ENCODE peak calls at places on chromosomes 1 and 21, in five cellular contexts. Y, R, Z, H and U are unnamed samples.

GRCh38 chr1:189775343-189775742 is 702.3 kb downstream of the BRINP3 start:
- DNase-seq in R (no peak), H (no peak), Y (no peak), Z (no peak), U (peak; percentile 60)

GRCh38 chr1:115706774-115707425 is 61.6 kb downstream of the CASQ2 start:
- DNase-seq in H (no peak), R (no peak), Z (no peak), Y (no peak), U (peak; percentile 52)

GRCh38 chr1:76587213-76587612 is 280.1 kb upstream of the ST6GALNAC5 start:
- DNase-seq in Y (no peak), R (no peak), Z (no peak), H (no peak), U (no peak)

GRCh38 chr1:13543927-13544556 is 30.2 kb upstream of the LRRC38 start:
- DNase-seq in H (no peak), Y (no peak), R (no peak), Z (no peak), U (no peak)

GRCh38 chr21:41878831-41879189 is 334 bp downstream of the PRDM15 start:
- DNase-seq in H (peak; percentile 58), Z (peak; percentile 84), R (peak; percentile 76), Y (peak; percentile 38), U (peak; percentile 70)

GRCh38 chr1:159188375-159188788 is 16.3 kb upstream of the ACKR1 start:
- DNase-seq in Y (no peak), Z (no peak), H (no peak), R (no peak), U (no peak)

GRCh38 chr1:75203415-75204277 is 69.5 kb downstream of the LHX8 start:
- DNase-seq in H (no peak), Y (no peak), Z (no peak), R (no peak), U (peak; percentile 55)

GRCh38 chr1:204576422-204576821 is 60.2 kb downstream of the MDM4 start:
- DNase-seq in Z (no peak), H (no peak), Y (no peak), R (no peak), U (no peak)

GRCh38 chr1:204592246-204592948 is 76.2 kb downstream of the MDM4 start:
- DNase-seq in Y (no peak), H (no peak), R (no peak), Z (peak; percentile 30), U (no peak)

GRCh38 chr1:232873931-232874330 is 68.7 kb downstream of the MAP10 start:
- DNase-seq in R (no peak), H (no peak), Z (no peak), Y (no peak), U (no peak)

GRCh38 chr1:209877109-209877764 is 49.5 kb downstream of the UTP25 start:
- DNase-seq in Y (no peak), H (no peak), Z (no peak), R (no peak), U (no peak)

GRCh38 chr1:234549447-234550021 is 60.4 kb downstream of the IRF2BP2 start:
- DNase-seq in R (no peak), Z (no peak), H (no peak), Y (no peak), U (no peak)

GRCh38 chr1:164602142-164602429 is 43.1 kb downstream of the PBX1 start:
- DNase-seq in R (no peak), Y (no peak), H (no peak), Z (no peak), U (no peak)

GRCh38 chr1:19013826-19014548 is 57.5 kb upstream of the IFFO2 start:
- DNase-seq in Y (no peak), H (no peak), Z (peak; percentile 65), R (no peak), U (no peak)

GRCh38 chr1:29975036-29975694 is 738.8 kb downstream of the PTPRU start:
- DNase-seq in R (no peak), H (no peak), Y (no peak), Z (no peak), U (no peak)

GRCh38 chr1:90716243-90716551 is 905 bp downstream of the BARHL2 start:
- DNase-seq in Y (no peak), H (no peak), R (no peak), Z (no peak), U (no peak)

GRCh38 chr1:44485229-44485932 is 80.3 kb downstream of the RNF220 start:
- DNase-seq in Z (no peak), R (no peak), Y (peak; percentile 20), H (no peak), U (peak; percentile 24)

GRCh38 chr1:54471588-54471987 is 65.4 kb upstream of the SSBP3 start:
- DNase-seq in Y (no peak), H (no peak), Z (no peak), R (no peak), U (no peak)

GRCh38 chr1:212234431-212235298 is 50.5 kb upstream of the PPP2R5A start:
- DNase-seq in Z (no peak), R (no peak), Y (peak; percentile 19), H (no peak), U (peak; percentile 87)

GRCh38 chr1:114758251-114758832 is 558 bp upstream of the CSDE1 start:
- DNase-seq in R (no peak), Y (no peak), H (no peak), Z (no peak), U (no peak)

GRCh38 chr21:28822882-28823335 is 169.8 kb downstream of the LTN1 start:
- DNase-seq in R (no peak), H (no peak), Z (no peak), Y (no peak), U (peak; percentile 21)

GRCh38 chr1:68379085-68379478 is 70.7 kb downstream of the RPE65 start:
- DNase-seq in H (no peak), Y (no peak), Z (no peak), R (no peak), U (no peak)

GRCh38 chr1:174426153-174426552 is 21.6 kb upstream of the GPR52 start:
- DNase-seq in H (no peak), R (no peak), Z (no peak), Y (no peak), U (no peak)

GRCh38 chr1:59738152-59738551 is 76.6 kb upstream of the HOOK1 start:
- DNase-seq in H (no peak), R (no peak), Y (no peak), Z (no peak), U (peak; percentile 56)

GRCh38 chr1:27026621-27027574 is 14.2 kb upstream of the TENT5B start:
- DNase-seq in H (no peak), Z (no peak), Y (no peak), R (no peak), U (no peak)

GRCh38 chr1:58652351-58653184 is 47.3 kb downstream of the MYSM1 start:
- DNase-seq in H (no peak), Z (no peak), Y (peak; percentile 33), R (peak; percentile 31), U (peak; percentile 67)

GRCh38 chr1:201471772-201472171 is 2.8 kb upstream of the PHLDA3 start:
- DNase-seq in Z (no peak), R (no peak), Y (peak; percentile 39), H (no peak), U (peak; percentile 39)

GRCh38 chr1:66546045-66546810 is 12.3 kb downstream of the SGIP1 start:
- DNase-seq in R (no peak), Y (no peak), Z (no peak), H (no peak), U (no peak)

GRCh38 chr1:76070538-76070937 is 4.0 kb upstream of the ST6GALNAC3 start:
- DNase-seq in R (no peak), Y (no peak), Z (no peak), H (no peak), U (peak; percentile 40)

GRCh38 chr1:55141295-55141893 is 73.8 kb downstream of the USP24 start:
- DNase-seq in Z (no peak), Y (no peak), H (no peak), R (no peak), U (no peak)

GRCh38 chr1:170285027-170285426 is 139.3 kb downstream of the NTMT2 start:
- DNase-seq in Y (no peak), R (no peak), H (no peak), Z (no peak), U (no peak)

GRCh38 chr1:208919371-208919770 is 664.1 kb upstream of the CAMK1G start:
- DNase-seq in Y (no peak), Z (no peak), H (no peak), R (no peak), U (no peak)

GRCh38 chr1:46549697-46550681 is 1.5 kb downstream of the KNCN start:
- DNase-seq in Y (no peak), H (no peak), Z (peak; percentile 60), R (peak; percentile 41), U (no peak)

GRCh38 chr1:201624741-201625646 is 86.1 kb downstream of the NAV1 start:
- DNase-seq in Y (peak; percentile 62), H (no peak), Z (no peak), R (no peak), U (peak; percentile 85)

GRCh38 chr1:240117930-240118329 is 26.2 kb downstream of the FMN2 start:
- DNase-seq in R (no peak), H (no peak), Y (no peak), Z (no peak), U (no peak)

GRCh38 chr1:159914252-159915018 is 10.9 kb downstream of the TAGLN2 start:
- DNase-seq in H (no peak), R (no peak), Y (no peak), Z (no peak), U (no peak)

GRCh38 chr1:104932949-104933679 is 1183.4 kb downstream of the AMY1C start:
- DNase-seq in H (no peak), Y (no peak), Z (no peak), R (no peak), U (no peak)

GRCh38 chr1:15207031-15207828 is 39.8 kb upstream of the FHAD1 start:
- DNase-seq in R (no peak), H (no peak), Z (peak; percentile 32), Y (no peak), U (no peak)

GRCh38 chr1:55353709-55354620 is 138.8 kb upstream of the USP24 start:
- DNase-seq in R (no peak), Z (no peak), H (no peak), Y (no peak), U (no peak)